ENCODE peak calls at places on chromosomes 7 and 10, in six cellular contexts. One of them, this sample, is unnamed.

GRCh38 chr7:142500364-142500763 is 242.5 kb upstream of the PRSS58 start:
- DNase-seq in neural crest cell: no peak
- DNase-seq in body of pancreas: no peak
- DNase-seq in astrocyte: no peak
- DNase-seq in A549: no peak
- DNase-seq in EL: no peak
- DNase-seq in this sample: no peak

GRCh38 chr10:89171263-89171872 is 35.7 kb downstream of the CH25H start:
- DNase-seq in body of pancreas: no peak
- DNase-seq in astrocyte: no peak
- DNase-seq in neural crest cell: no peak
- DNase-seq in EL: no peak
- DNase-seq in A549: no peak
- DNase-seq in this sample: peak

GRCh38 chr10:123788981-123789380 is 102.6 kb downstream of the CPXM2 start:
- DNase-seq in body of pancreas: no peak
- DNase-seq in neural crest cell: no peak
- DNase-seq in EL: no peak
- DNase-seq in A549: no peak
- DNase-seq in astrocyte: no peak
- DNase-seq in this sample: no peak

GRCh38 chr7:112481833-112482669 is 1.3 kb downstream of the LSMEM1 start:
- DNase-seq in astrocyte: peak
- DNase-seq in EL: peak
- DNase-seq in neural crest cell: no peak
- DNase-seq in body of pancreas: no peak
- DNase-seq in A549: peak
- DNase-seq in this sample: peak

GRCh38 chr10:86871563-86872183 is 85.7 kb downstream of the MMRN2 start:
- DNase-seq in astrocyte: peak
- DNase-seq in A549: no peak
- DNase-seq in neural crest cell: no peak
- DNase-seq in EL: peak
- DNase-seq in body of pancreas: no peak
- DNase-seq in this sample: peak

GRCh38 chr7:102874166-102874829 is 38.5 kb upstream of the LRRC17 start:
- DNase-seq in astrocyte: peak
- DNase-seq in body of pancreas: no peak
- DNase-seq in A549: peak
- DNase-seq in EL: peak
- DNase-seq in neural crest cell: no peak
- DNase-seq in this sample: peak

GRCh38 chr10:101557541-101557940 is 30.5 kb downstream of the POLL start:
- DNase-seq in A549: no peak
- DNase-seq in EL: no peak
- DNase-seq in neural crest cell: no peak
- DNase-seq in astrocyte: no peak
- DNase-seq in body of pancreas: no peak
- DNase-seq in this sample: no peak

GRCh38 chr10:125407000-125407502 is 246.7 kb upstream of the CTBP2 start:
- DNase-seq in EL: peak
- DNase-seq in A549: no peak
- DNase-seq in astrocyte: peak
- DNase-seq in body of pancreas: peak
- DNase-seq in neural crest cell: no peak
- DNase-seq in this sample: peak

GRCh38 chr10:90642136-90642535 is 215.7 kb downstream of the HTR7 start:
- DNase-seq in astrocyte: peak
- DNase-seq in A549: no peak
- DNase-seq in body of pancreas: no peak
- DNase-seq in neural crest cell: no peak
- DNase-seq in EL: no peak
- DNase-seq in this sample: no peak

GRCh38 chr10:81027223-81027622 is 489.5 kb downstream of the SH2D4B start:
- DNase-seq in EL: no peak
- DNase-seq in A549: no peak
- DNase-seq in astrocyte: no peak
- DNase-seq in neural crest cell: no peak
- DNase-seq in body of pancreas: no peak
- DNase-seq in this sample: no peak

GRCh38 chr7:96786261-96786997 is 76.8 kb upstream of the SEM1 start:
- DNase-seq in astrocyte: no peak
- DNase-seq in A549: no peak
- DNase-seq in body of pancreas: no peak
- DNase-seq in EL: no peak
- DNase-seq in neural crest cell: no peak
- DNase-seq in this sample: no peak

GRCh38 chr7:100719523-100720319 is 547 bp upstream of the EPO start:
- DNase-seq in neural crest cell: no peak
- DNase-seq in astrocyte: peak
- DNase-seq in body of pancreas: no peak
- DNase-seq in A549: no peak
- DNase-seq in EL: peak
- DNase-seq in this sample: no peak

GRCh38 chr10:72691470-72692056 is 380 bp upstream of the MCU start:
- DNase-seq in EL: peak
- DNase-seq in body of pancreas: no peak
- DNase-seq in astrocyte: peak
- DNase-seq in A549: peak
- DNase-seq in neural crest cell: no peak
- DNase-seq in this sample: no peak

GRCh38 chr10:78343266-78343665 is 309.6 kb downstream of the RPS24 start:
- DNase-seq in A549: no peak
- DNase-seq in body of pancreas: no peak
- DNase-seq in neural crest cell: no peak
- DNase-seq in astrocyte: no peak
- DNase-seq in EL: no peak
- DNase-seq in this sample: no peak

GRCh38 chr10:119425102-119425880 is 117.2 kb downstream of the RGS10 start:
- DNase-seq in neural crest cell: no peak
- DNase-seq in body of pancreas: no peak
- DNase-seq in A549: no peak
- DNase-seq in astrocyte: no peak
- DNase-seq in EL: no peak
- DNase-seq in this sample: no peak